ENCODE peak calls at places on chromosomes 4 and X, in four cellular contexts. G is IMR-90, C is GM12878, N is K562. Y is an unnamed sample.
A peak's percentile ranks its signal among the peaks of the same experiment; 100 is the strongest.

GRCh38 chr4:1187182-1187581 is 14.8 kb upstream of the SPON2 start:
- DNase-seq in C (no peak), N (no peak), G (peak; percentile 42), Y (no peak)

GRCh38 chr4:106287353-106287969 is 28.5 kb downstream of the TBCK start:
- DNase-seq in N (no peak), C (no peak), G (peak; percentile 95), Y (peak; percentile 80)

GRCh38 chrX:41664307-41665299 is 24.2 kb upstream of the GPR34 start:
- DNase-seq in C (no peak), G (peak; percentile 19), N (no peak), Y (no peak)

GRCh38 chr4:70902577-70903281 is 560 bp downstream of the MOB1B start:
- DNase-seq in C (no peak), N (peak; percentile 50), G (peak; percentile 21), Y (peak; percentile 28)

GRCh38 chr4:25051534-25051933 is 20.8 kb upstream of the LGI2 start:
- DNase-seq in C (no peak), G (no peak), N (no peak), Y (no peak)

GRCh38 chr4:27861381-27861787 is 1000.7 kb downstream of the STIM2 start:
- DNase-seq in N (no peak), C (no peak), G (peak; percentile 47), Y (peak; percentile 29)

GRCh38 chrX:1443496-1444075 is 9.1 kb downstream of the ASMTL start:
- DNase-seq in C (no peak), N (no peak), G (no peak), Y (no peak)

GRCh38 chr4:101685126-101685525 is 105.4 kb upstream of the BANK1 start:
- DNase-seq in C (no peak), G (no peak), N (no peak), Y (no peak)

GRCh38 chr4:38387348-38387747 is 276.7 kb upstream of the KLF3 start:
- DNase-seq in C (no peak), G (peak; percentile 6), N (peak; percentile 35), Y (no peak)

GRCh38 chr4:173135241-173135847 is 33.3 kb upstream of the GALNT7 start:
- DNase-seq in N (no peak), C (no peak), G (peak; percentile 47), Y (no peak)

GRCh38 chr4:182918791-182919302 is 1.7 kb upstream of the DCTD start:
- DNase-seq in C (peak; percentile 40), G (no peak), N (no peak), Y (no peak)

GRCh38 chrX:154531626-154532025 is 15.0 kb downstream of the G6PD start:
- DNase-seq in C (no peak), G (peak; percentile 56), N (no peak), Y (peak; percentile 64)

GRCh38 chrX:153590961-153591956 is 7.7 kb downstream of the CCNQ start:
- DNase-seq in C (no peak), N (no peak), G (no peak), Y (no peak)

GRCh38 chr4:136032391-136032790 is 1499.9 kb downstream of the PCDH18 start:
- DNase-seq in N (no peak), C (no peak), G (no peak), Y (no peak)

GRCh38 chr4:136036744-136037143 is 1495.5 kb downstream of the PCDH18 start:
- DNase-seq in G (peak; percentile 63), N (no peak), C (no peak), Y (no peak)
- TF ChIP-seq ELK1 in G (no peak), N (no peak), C (no peak), Y (no peak)

GRCh38 chrX:71364221-71364620 is 1.9 kb upstream of the TAF1 start:
- DNase-seq in N (no peak), C (no peak), G (no peak), Y (no peak)

GRCh38 chrX:71367396-71367795 is 1.2 kb downstream of the TAF1 start:
- DNase-seq in G (no peak), N (no peak), C (no peak), Y (peak; percentile 6)

GRCh38 chrX:71365356-71365875 is 741 bp upstream of the TAF1 start:
- DNase-seq in N (no peak), C (no peak), G (no peak), Y (no peak)

GRCh38 chrX:71365876-71366673 is at the start of gene TAF1:
- DNase-seq in G (peak; percentile 97), N (peak; percentile 96), C (peak; percentile 95), Y (peak; percentile 97)

DNA sequence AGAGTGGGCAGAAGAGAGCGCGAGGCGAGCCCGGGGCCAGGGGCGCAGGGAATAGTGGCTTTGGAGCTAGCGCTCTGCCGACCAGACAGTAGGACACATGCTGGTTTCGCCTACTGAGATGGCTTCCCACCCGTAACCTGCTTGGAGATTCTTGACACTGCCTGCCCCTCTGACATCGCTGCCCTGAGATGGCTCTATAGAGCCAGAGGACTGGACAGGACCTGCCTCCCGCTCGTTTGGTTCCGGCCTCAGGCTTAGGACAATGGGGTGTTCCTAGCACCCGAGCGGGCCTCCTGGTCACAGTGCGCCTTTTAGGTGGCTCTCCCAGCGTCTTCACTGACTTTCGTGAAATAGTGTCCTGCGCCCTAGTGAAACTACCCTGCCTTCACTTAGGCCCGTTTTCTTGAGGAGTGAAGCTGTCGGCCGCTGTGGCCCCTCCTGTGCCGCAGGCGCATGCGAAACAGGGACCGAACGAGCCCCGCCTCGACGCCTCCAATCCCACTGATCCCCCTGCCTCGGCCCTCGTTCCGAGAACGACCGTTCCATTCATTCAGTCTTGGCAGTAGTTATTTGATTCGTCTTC is 608 bp downstream of the TAF1 start:
- DNase-seq in G (peak; percentile 16), C (no peak), N (peak; percentile 26), Y (peak; percentile 7)
- TF ChIP-seq ELK1 in G (no peak), C (no peak), N (no peak), Y (no peak)

DNA sequence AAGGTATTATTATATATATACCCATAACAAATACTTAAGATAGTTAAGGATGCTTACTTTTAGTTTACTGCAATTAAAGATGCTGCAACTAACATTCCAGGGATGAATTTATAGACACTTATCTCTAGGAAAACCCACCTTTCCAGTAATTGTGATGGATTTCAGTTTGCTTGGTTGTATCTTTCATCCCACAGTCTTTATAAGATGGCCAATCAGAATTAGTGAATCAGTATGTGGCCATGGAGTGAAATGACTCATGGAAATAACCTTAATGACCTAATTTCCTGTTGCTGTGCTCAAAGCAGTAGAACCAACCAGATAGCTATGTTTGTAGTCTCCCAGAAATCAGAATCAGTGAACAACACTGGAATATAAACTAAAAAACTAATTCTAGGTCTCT is 26.4 kb downstream of the MOSPD2 start:
- DNase-seq in C (no peak), N (peak; percentile 11), G (peak; percentile 78), Y (peak; percentile 1)
- TF ChIP-seq ELK1 in C (no peak), N (no peak), G (no peak), Y (no peak)

DNA sequence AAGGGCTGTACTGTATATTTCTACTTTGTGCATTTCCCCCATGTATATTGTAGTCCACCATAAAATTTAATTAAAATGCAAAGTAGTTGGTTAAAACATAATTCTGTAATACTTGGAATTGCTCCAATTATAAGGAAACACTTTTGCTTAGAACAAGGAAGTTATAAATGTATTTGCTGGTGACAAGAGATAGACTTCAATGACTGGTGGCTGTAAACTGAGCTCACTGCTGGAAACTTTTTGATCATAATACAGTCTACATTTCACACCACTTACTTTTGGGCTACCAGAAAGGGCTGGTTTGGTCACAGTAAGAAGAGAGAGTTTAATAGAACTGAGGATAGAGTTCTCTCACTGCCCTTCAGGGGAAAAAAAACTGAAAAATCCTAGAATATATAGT is 32.7 kb downstream of the DCAF8L2 start:
- DNase-seq in G (no peak), C (no peak), N (no peak), Y (no peak)
- TF ChIP-seq ELK1 in G (no peak), C (no peak), N (no peak), Y (no peak)

GRCh38 chrX:13664026-13664425 is 11.1 kb downstream of the TCEANC start:
- DNase-seq in N (no peak), C (no peak), G (no peak), Y (no peak)
- TF ChIP-seq ELK1 in N (no peak), C (no peak), G (no peak), Y (no peak)

DNA sequence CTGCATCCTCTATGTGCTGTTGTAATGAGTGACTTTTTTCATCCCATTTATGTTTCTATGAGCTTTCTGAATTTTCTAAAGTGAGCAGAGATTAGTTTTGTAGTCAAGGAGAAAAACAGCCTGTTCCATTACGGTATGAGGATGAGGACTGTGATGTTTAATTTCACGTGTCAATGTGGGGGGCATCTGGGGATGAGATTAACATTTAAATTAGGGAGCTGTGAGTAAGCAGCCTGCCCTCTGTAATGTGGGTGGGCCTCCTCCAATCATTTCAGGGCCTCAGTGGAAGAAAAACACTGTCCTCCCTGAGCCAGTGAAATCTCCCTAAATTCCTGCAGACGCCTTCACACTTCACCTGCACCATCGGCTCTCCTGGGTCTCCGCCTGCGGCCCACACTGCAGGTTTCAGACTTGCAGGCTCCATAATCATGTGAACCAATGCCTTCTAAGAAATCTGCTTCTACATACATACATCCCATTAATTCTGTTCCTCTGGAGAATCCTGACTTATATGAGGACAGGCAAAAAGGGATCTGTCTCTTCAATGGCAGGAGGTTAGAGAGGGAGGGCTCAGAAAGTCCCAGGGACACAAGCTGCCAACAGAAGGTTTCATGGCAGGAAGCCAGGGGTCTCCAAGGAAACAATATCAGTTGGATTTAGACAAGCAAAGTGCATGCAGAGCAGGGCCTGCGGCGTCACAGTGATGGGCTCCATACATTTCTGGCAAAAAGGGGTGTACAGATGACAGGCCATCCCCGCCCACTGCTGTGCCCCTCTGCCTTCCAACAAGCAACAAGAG is 121.6 kb downstream of the AFAP1 start:
- DNase-seq in C (no peak), N (no peak), G (peak; percentile 58), Y (no peak)
- TF ChIP-seq ELK1 in C (no peak), N (no peak), G (no peak), Y (no peak)

DNA sequence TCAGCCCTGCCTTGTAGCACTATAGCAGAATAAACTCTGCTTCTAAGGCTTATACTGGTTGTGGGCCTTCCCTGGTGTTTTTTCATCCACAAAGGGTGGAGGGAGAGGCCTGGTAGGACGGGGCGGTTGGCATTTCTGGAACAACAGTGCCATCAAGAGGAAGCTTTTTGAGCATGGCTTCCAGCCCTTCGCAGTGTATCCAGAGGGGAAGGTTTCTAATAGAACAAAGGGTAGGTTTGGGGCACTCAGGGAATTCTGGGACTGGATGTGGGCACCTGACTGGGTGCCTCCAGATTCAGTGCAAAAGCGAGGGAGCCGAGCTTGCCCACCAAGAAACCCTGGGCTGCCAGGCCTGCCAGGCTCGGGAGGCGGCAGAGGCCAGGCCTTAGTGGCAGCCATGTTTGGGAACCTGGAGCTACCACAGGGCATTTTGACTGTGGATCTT is 229.6 kb upstream of the AGTR2 start:
- DNase-seq in G (peak; percentile 45), N (peak; percentile 32), C (peak; percentile 43), Y (peak; percentile 4)
- TF ChIP-seq ELK1 in G (no peak), N (no peak), C (no peak), Y (no peak)

Y was measured in A549.